ENCODE peak calls at places on chromosomes 2 and 18, in six cellular contexts. U is fibroblast of lung, A is hepatocyte, X is PC-9, W is GM13977, E is MM.1S. B is an unnamed sample.

GRCh38 chr2:20425884-20426283 is 21.0 kb upstream of the RHOB start:
- DNase-seq in E (no peak), X (no peak), A (no peak), U (no peak), W (no peak), B (no peak)

GRCh38 chr2:60746318-60746717 is 9.8 kb upstream of the PAPOLG start:
- DNase-seq in W (no peak), E (no peak), X (no peak), U (no peak), A (no peak), B (no peak)

GRCh38 chr2:25419678-25420242 is 78.0 kb upstream of the DNMT3A start:
- DNase-seq in E (peak; percentile 95), W (peak; percentile 66), A (no peak), X (no peak), U (no peak), B (no peak)

GRCh38 chr2:18299423-18300212 is 260.8 kb downstream of the RDH14 start:
- DNase-seq in E (no peak), U (peak; percentile 99), A (peak; percentile 69), W (no peak), X (peak; percentile 71), B (no peak)

GRCh38 chr18:6561029-6561861 is 146.5 kb upstream of the L3MBTL4 start:
- DNase-seq in E (no peak), X (no peak), U (no peak), A (peak; percentile 77), W (no peak), B (no peak)

GRCh38 chr2:108377815-108378630 is at the start of gene SULT1C4:
- DNase-seq in E (no peak), A (peak; percentile 90), X (no peak), U (peak; percentile 34), W (no peak), B (peak; percentile 78)

GRCh38 chr2:47002480-47003381 is 87.1 kb upstream of the MCFD2 start:
- DNase-seq in A (peak; percentile 77), E (no peak), X (peak; percentile 53), W (no peak), U (peak; percentile 35), B (no peak)

GRCh38 chr18:58349650-58350049 is 279.2 kb downstream of the ALPK2 start:
- DNase-seq in E (no peak), W (no peak), A (no peak), X (no peak), U (no peak), B (no peak)

GRCh38 chr18:27184115-27185024 is 738 bp downstream of the CHST9 start:
- DNase-seq in A (peak; percentile 9), X (no peak), U (no peak), E (peak; percentile 18), W (no peak), B (no peak)

GRCh38 chr2:10424051-10424450 is 24.1 kb downstream of the ODC1 start:
- DNase-seq in U (peak; percentile 80), X (no peak), E (no peak), A (peak; percentile 61), W (no peak), B (no peak)

GRCh38 chr2:238244151-238244550 is 4.3 kb upstream of the HES6 start:
- DNase-seq in A (no peak), W (no peak), X (no peak), U (no peak), E (no peak), B (no peak)

GRCh38 chr2:42879913-42880737 is 87.7 kb upstream of the HAAO start:
- DNase-seq in X (peak; percentile 10), A (no peak), W (no peak), U (peak; percentile 28), E (no peak), B (no peak)

GRCh38 chr2:102392942-102393341 is 30.0 kb upstream of the IL18RAP start:
- DNase-seq in E (no peak), U (no peak), X (no peak), W (no peak), A (no peak), B (no peak)

GRCh38 chr2:20623241-20623640 is 27.7 kb downstream of the HS1BP3 start:
- DNase-seq in U (no peak), W (no peak), A (no peak), X (no peak), E (no peak), B (no peak)

GRCh38 chr18:56305583-56305982 is 332.8 kb downstream of the TXNL1 start:
- DNase-seq in U (no peak), W (no peak), E (no peak), A (no peak), X (no peak), B (no peak)

GRCh38 chr2:236464140-236464539 is 105.5 kb upstream of the ACKR3 start:
- DNase-seq in E (no peak), W (no peak), U (no peak), A (no peak), X (no peak), B (no peak)

GRCh38 chr2:65678779-65679394 is 246.5 kb upstream of the SPRED2 start:
- DNase-seq in W (no peak), X (no peak), E (no peak), A (no peak), U (no peak), B (no peak)

GRCh38 chr2:80136338-80136737 is 168.2 kb downstream of the LRRTM1 start:
- DNase-seq in X (no peak), U (no peak), W (no peak), E (no peak), A (no peak), B (no peak)

GRCh38 chr2:201909348-201909747 is 103.0 kb downstream of the CDK15 start:
- DNase-seq in X (no peak), W (no peak), U (peak; percentile 99), A (no peak), E (peak; percentile 9), B (no peak)

GRCh38 chr2:68088950-68089349 is 26.1 kb upstream of the C1D start:
- DNase-seq in A (no peak), W (no peak), X (no peak), U (peak; percentile 31), E (no peak), B (no peak)

GRCh38 chr2:112061299-112061698 is 6.2 kb downstream of the TMEM87B start:
- DNase-seq in X (no peak), E (no peak), W (no peak), A (no peak), U (peak; percentile 79), B (no peak)

GRCh38 chr18:73597832-73598615 is 549.6 kb downstream of the FBXO15 start:
- DNase-seq in E (no peak), A (no peak), U (no peak), X (no peak), W (no peak), B (no peak)

GRCh38 chr2:196170681-196171247 is 614 bp downstream of the STK17B start:
- DNase-seq in A (peak; percentile 40), U (peak; percentile 51), E (peak; percentile 50), W (peak; percentile 31), X (no peak), B (peak; percentile 38)

GRCh38 chr2:134127496-134127895 is 126.4 kb upstream of the MGAT5 start:
- DNase-seq in W (peak; percentile 63), E (peak; percentile 82), A (no peak), U (no peak), X (no peak), B (no peak)

DNA sequence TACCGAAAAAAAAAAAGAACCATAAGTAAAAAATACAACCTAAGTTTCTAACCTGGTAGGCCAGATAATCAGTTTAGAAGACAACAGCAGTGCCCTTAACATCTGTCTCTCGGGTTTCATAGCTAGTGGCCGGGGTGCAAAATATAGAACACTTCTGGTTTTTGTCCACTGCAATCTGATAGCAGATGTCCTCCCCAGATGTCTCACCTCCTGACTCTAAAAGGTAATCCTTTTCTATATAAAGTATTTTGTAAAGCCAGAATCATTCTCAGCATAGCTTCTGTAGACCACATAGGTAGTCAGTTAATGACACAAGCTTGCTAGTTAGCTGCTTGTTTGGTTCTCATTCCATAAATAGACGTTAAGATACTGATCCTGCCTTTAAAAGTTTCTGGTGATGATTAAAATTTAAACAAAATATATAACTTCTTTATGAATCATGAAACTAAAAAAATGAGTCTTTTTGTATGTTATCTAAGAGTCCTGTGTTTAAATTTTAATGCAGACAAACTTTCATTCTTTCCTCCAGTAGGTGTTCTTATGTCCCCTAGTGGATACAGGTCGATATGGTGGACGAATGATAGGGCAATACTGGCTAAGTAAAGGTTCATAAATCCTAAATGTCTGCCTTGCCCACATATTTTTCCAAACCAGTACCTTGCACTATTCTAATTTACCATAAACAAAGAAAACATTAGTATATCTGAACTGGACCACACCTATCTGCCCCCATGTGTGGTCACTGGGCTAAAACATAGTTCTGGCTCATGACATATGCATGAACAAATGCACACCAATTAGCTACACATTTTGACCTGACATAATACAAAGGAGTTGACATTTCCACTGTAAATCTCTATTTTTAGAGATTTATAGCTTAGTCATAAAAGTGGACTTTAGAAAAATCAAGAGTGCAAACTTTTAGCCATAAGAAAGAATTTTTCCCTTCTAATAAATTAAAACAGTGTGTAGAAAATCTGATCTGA is 171.0 kb downstream of the SRBD1 start:
- DNase-seq in E (peak; percentile 94), U (peak; percentile 17), X (no peak), W (peak; percentile 11), A (no peak), B (no peak)
- TF ChIP-seq CTCF in E (peak; percentile 65), U (peak; percentile 34), X (peak; percentile 33), W (peak; percentile 22), A (peak; percentile 3), B (no peak)

GRCh38 chr2:164478205-164478604 is 143.1 kb downstream of the GRB14 start:
- DNase-seq in U (no peak), E (no peak), X (no peak), A (no peak), W (no peak), B (no peak)

GRCh38 chr2:164474873-164475272 is 146.4 kb downstream of the GRB14 start:
- DNase-seq in W (no peak), X (no peak), A (no peak), U (no peak), E (no peak), B (no peak)

GRCh38 chr2:164479460-164479859 is 141.8 kb downstream of the GRB14 start:
- DNase-seq in A (peak; percentile 47), W (no peak), X (peak; percentile 10), U (peak; percentile 45), E (peak; percentile 15), B (peak; percentile 59)
- TF ChIP-seq CTCF in A (peak; percentile 64), W (no peak), X (peak; percentile 50), U (peak; percentile 45), E (peak; percentile 48), B (peak; percentile 22)

DNA sequence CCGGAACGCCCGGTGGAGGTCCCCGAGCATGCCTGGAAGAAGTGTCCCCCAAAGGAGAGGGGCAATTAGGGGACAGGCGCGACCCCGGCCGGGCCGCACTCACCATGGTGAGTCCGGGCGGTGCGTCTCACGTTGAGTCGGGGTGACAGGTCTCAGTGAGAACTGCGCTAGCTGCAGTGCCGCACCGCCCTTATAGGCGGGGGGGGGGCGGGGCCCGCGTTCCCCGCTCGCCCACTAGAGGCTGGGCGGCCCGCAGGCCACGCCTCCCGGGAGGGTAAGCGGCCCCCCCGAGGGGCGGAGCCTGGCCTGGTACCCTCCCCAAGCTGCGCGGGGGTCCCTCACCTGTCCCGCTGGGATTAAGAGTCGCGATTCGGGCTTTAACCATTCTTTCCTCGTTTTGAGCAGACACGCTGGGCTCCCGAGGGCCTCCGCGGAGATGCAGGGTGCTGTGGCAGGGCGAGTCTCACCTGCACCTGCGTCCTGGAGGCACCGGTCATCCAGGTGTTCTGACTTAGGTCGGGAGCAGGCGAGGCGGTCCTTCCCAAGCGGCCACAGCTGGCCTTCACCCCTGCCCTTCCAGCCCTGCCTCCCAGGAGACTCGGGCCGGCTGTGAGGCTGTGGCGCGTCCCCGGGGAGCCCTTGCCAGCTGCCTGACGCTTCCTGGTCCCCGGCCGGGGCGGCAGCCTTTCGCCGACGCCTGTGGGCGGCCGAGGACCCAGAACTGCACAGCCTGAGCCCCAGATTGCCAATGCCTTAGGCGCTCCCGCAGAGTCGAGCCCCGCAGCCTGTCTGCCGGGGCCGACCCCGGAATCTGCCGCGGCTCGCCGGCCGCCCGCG is at the start of gene TUBA4A:
- DNase-seq in W (peak; percentile 98), X (peak; percentile 87), U (peak; percentile 52), E (peak; percentile 92), A (peak; percentile 89), B (peak; percentile 58)
- TF ChIP-seq CTCF in W (no peak), X (no peak), U (no peak), E (no peak), A (no peak), B (no peak)

GRCh38 chr2:7118606-7119503 is 201.6 kb downstream of the RNF144A start:
- DNase-seq in U (peak; percentile 26), W (peak; percentile 38), X (no peak), A (peak; percentile 58), E (no peak), B (peak; percentile 57)
- TF ChIP-seq CTCF in U (peak; percentile 46), W (peak; percentile 29), X (peak; percentile 61), A (peak; percentile 82), E (peak; percentile 52), B (peak; percentile 47)